ENCODE peak calls at places on chromosomes 13 and 19, in six cellular contexts. B is activated CD4-positive, CD25-positive, alpha-beta regulatory T cell; V is activated T-cell treated with anti-CD3 and anti-CD28 coated beads for 1 hour; X is fibroblast of lung; A is left lung; C is MV-4-11. D is an unnamed sample.

GRCh38 chr19:13164370-13165090 is 14.3 kb downstream of the IER2 start:
- DNase-seq in B (no peak), V (no peak), X (peak), A (peak), C (peak), D (no peak)

GRCh38 chr19:50384685-50385535 is 763 bp downstream of the POLD1 start:
- DNase-seq in B (no peak), V (no peak), X (peak), A (peak), C (peak), D (no peak)

GRCh38 chr19:24159707-24160106 is 72.7 kb downstream of the ZNF254 start:
- DNase-seq in B (no peak), V (no peak), X (peak), A (no peak), C (no peak), D (no peak)

GRCh38 chr19:46416077-46416709 is 2.8 kb upstream of the CCDC8 start:
- DNase-seq in B (no peak), V (no peak), X (peak), A (peak), C (peak), D (no peak)

GRCh38 chr19:6229216-6229913 is 50.4 kb downstream of the MLLT1 start:
- DNase-seq in B (no peak), V (no peak), X (no peak), A (no peak), C (no peak), D (no peak)

GRCh38 chr13:50677687-50678463 is 165.6 kb downstream of the DLEU7 start:
- DNase-seq in B (no peak), V (no peak), X (peak), A (no peak), C (no peak), D (no peak)

GRCh38 chr13:100602472-100603142 is 14.0 kb upstream of the GGACT start:
- DNase-seq in B (no peak), V (no peak), X (peak), A (no peak), C (no peak), D (no peak)

GRCh38 chr19:41352609-41353465 is 885 bp downstream of the TGFB1 start:
- DNase-seq in B (peak), V (peak), X (peak), A (peak), C (peak), D (peak)